ENCODE peak calls at places on chromosomes 4 and X, in four cellular contexts. T is PC-3; I is CD4-positive, alpha-beta memory T cell; J is cardiac muscle cell. G is an unnamed sample. For H3K9me3, the result is how much of the 10 kb centered on the place peaks cover.

GRCh38 chr4:183264614-183265013 is 55.5 kb downstream of the CLDN22 start:
- DNase-seq in T (no peak), I (no peak), J (no peak), G (no peak)

GRCh38 chr4:139866270-139866962 is 200.8 kb downstream of the MGST2 start:
- DNase-seq in T (no peak), I (no peak), J (no peak), G (no peak)

GRCh38 chr4:142091691-142092182 is 455.4 kb downstream of the IL15 start:
- DNase-seq in T (peak), I (no peak), J (peak), G (no peak)

GRCh38 chr4:95267081-95267480 is 281.7 kb downstream of the UNC5C start:
- DNase-seq in T (peak), I (no peak), J (peak), G (no peak)

GRCh38 chr4:165474784-165475705 is 96.2 kb downstream of the CPE start:
- DNase-seq in T (no peak), I (no peak), J (no peak), G (no peak)

GRCh38 chr4:6303943-6304342 is 34.3 kb downstream of the WFS1 start:
- DNase-seq in T (no peak), I (no peak), J (no peak), G (no peak)

GRCh38 chrX:123487226-123487625 is 245.6 kb downstream of the THOC2 start:
- DNase-seq in T (no peak), I (no peak), J (no peak), G (no peak)

GRCh38 chr4:128388352-128388630 is 100.7 kb upstream of the PGRMC2 start:
- DNase-seq in T (peak), I (no peak), J (no peak), G (no peak)

GRCh38 chrX:112513154-112513553 is 166.6 kb downstream of the LHFPL1 start:
- DNase-seq in T (no peak), I (no peak), J (no peak), G (no peak)

GRCh38 chrX:68681443-68681941 is 34.0 kb downstream of the STARD8 start:
- DNase-seq in T (no peak), I (no peak), J (peak), G (no peak)

GRCh38 chr4:57426779-57427395 is 316.7 kb upstream of the IGFBP7 start:
- DNase-seq in T (peak), I (peak), J (peak), G (peak)

GRCh38 chrX:49174723-49175122 is 3.0 kb downstream of the PLP2 start:
- DNase-seq in T (no peak), I (no peak), J (no peak), G (no peak)

GRCh38 chrX:10397349-10397748 is 223.0 kb downstream of the MID1 start:
- DNase-seq in T (no peak), I (no peak), J (no peak), G (no peak)

GRCh38 chr4:176319237-176319703 is 496 bp upstream of the SPCS3 start:
- DNase-seq in T (no peak), I (no peak), J (no peak), G (no peak)

GRCh38 chr4:5773271-5773555 is 62.2 kb downstream of the EVC start:
- DNase-seq in T (no peak), I (no peak), J (no peak), G (no peak)

GRCh38 chr4:385934-386707 is 48.5 kb downstream of the ZNF141 start:
- DNase-seq in T (no peak), I (no peak), J (no peak), G (no peak)
- H3K9me3 ChIP-seq in T (under half), I (under half), J (under half), G (under half)

GRCh38 chrX:148947399-148948025 is 447.1 kb downstream of the AFF2 start:
- DNase-seq in T (no peak), I (no peak), J (peak), G (no peak)

GRCh38 chrX:148940411-148940996 is 440.1 kb downstream of the AFF2 start:
- DNase-seq in T (no peak), I (no peak), J (peak), G (no peak)

GRCh38 chrX:148938348-148938747 is 437.9 kb downstream of the AFF2 start:
- DNase-seq in T (no peak), I (no peak), J (no peak), G (no peak)

DNA sequence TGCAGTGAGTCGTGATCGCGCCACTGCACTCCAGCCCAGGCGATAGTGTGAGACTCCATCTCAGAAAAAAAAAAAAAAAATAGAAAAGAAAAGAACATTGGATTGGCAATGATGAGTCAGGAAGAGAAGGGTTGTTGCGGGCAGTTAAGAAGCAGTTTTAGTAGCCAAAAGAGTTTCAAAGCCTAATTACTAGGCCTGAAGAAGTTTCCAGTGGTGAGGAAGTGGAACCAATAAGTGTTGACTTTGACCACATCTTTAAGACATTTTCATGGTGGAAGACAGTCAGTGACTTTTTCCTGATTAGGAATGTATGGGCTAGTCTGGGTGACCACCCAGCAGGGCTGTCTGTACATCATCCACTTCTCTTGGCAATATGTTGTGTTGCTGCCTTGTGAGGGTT is 442.3 kb downstream of the AFF2 start:
- DNase-seq in T (no peak), I (no peak), J (no peak), G (no peak)
- H3K9me3 ChIP-seq in T (under half), I (under half), J (under half), G (under half)

GRCh38 chr4:71785957-71786356 is 2.1 kb upstream of the GC start:
- DNase-seq in T (no peak), I (no peak), J (no peak), G (no peak)
- H3K9me3 ChIP-seq in T (under half), I (under half), J (under half), G (under half)

GRCh38 chrX:2409796-2410195 is 91.0 kb downstream of the DHRSX start:
- DNase-seq in T (no peak), I (peak), J (no peak), G (no peak)
- H3K9me3 ChIP-seq in T (under half), I (under half), J (under half), G (under half)

GRCh38 chr4:8932884-8933283 is 61.2 kb upstream of the HMX1 start:
- DNase-seq in T (no peak), I (no peak), J (no peak), G (no peak)
- H3K9me3 ChIP-seq in T (under half), I (under half), J (under half), G (under half)

GRCh38 chrX:153370293-153371055 is 30.7 kb downstream of the PNMA6E start:
- DNase-seq in T (no peak), I (no peak), J (no peak), G (no peak)
- H3K9me3 ChIP-seq in T (under half), I (under half), J (under half), G (under half)

GRCh38 chrX:3129256-3129655 is 88.0 kb downstream of the ARSF start:
- DNase-seq in T (no peak), I (no peak), J (peak), G (no peak)
- H3K9me3 ChIP-seq in T (under half), I (under half), J (under half), G (under half)

GRCh38 chr4:76375703-76376102 is 45.2 kb downstream of the CCDC158 start:
- DNase-seq in T (no peak), I (no peak), J (no peak), G (no peak)

GRCh38 chr4:76377481-76377901 is 43.5 kb downstream of the CCDC158 start:
- DNase-seq in T (no peak), I (no peak), J (peak), G (no peak)

GRCh38 chr4:76377922-76378321 is 43.0 kb downstream of the CCDC158 start:
- DNase-seq in T (peak), I (no peak), J (peak), G (no peak)

GRCh38 chr4:76374744-76375143 is 46.2 kb downstream of the CCDC158 start:
- DNase-seq in T (peak), I (no peak), J (no peak), G (no peak)

GRCh38 chr4:76376534-76376933 is 44.4 kb downstream of the CCDC158 start:
- DNase-seq in T (no peak), I (no peak), J (no peak), G (no peak)
- H3K9me3 ChIP-seq in T (under half), I (under half), J (under half), G (under half)

DNA sequence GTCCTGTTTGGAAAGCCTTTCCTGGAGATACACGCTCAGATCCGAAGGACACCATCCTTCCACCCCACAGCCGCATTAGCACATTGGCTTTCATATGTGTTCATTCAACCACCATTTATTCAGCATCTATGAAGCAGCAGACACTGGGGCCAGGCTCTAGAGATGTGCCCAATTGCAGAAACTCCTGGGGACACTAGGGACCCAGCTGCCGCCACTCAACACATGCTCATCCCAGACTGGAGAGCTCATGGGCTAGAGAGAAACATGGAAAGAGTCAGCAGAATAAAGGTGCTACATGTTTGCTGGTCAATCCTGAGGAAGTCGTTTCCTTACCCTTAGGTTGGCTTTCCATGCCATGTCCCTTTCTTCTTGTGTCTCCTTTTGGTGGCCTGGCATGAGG is 7.6 kb downstream of the CTAG1A start:
- DNase-seq in T (no peak), I (no peak), J (no peak), G (no peak)
- H3K9me3 ChIP-seq in T (under half), I (under half), J (under half), G (under half)

G was measured in prostate gland.